ENCODE peak calls at places on chromosomes 3 and 15, in five cellular contexts. L is astrocyte of the spinal cord, W is dorsolateral prefrontal cortex, S is tibial nerve, Y is thoracic aorta. F is an unnamed sample.
A peak's percentile ranks its signal among the peaks of the same experiment; 100 is the strongest.

GRCh38 chr3:124811441-124811840 is 75.7 kb downstream of the ITGB5 start:
- DNase-seq in L (peak; percentile 73), W (no peak), S (no peak), Y (no peak), F (no peak)

GRCh38 chr15:90991587-90992285 is 2.6 kb downstream of the PRC1 start:
- DNase-seq in L (no peak), W (no peak), S (no peak), Y (no peak), F (no peak)

GRCh38 chr3:37922721-37923575 is 61.3 kb downstream of the CTDSPL start:
- DNase-seq in L (peak; percentile 50), W (peak; percentile 45), S (no peak), Y (no peak), F (peak; percentile 49)

GRCh38 chr3:100020876-100021644 is 93.2 kb downstream of the FILIP1L start:
- DNase-seq in L (no peak), W (no peak), S (no peak), Y (no peak), F (no peak)

GRCh38 chr3:94524102-94524922 is 461.5 kb downstream of the NSUN3 start:
- DNase-seq in L (no peak), W (no peak), S (no peak), Y (no peak), F (no peak)

GRCh38 chr15:67175643-67176071 is 78.8 kb downstream of the AAGAB start:
- DNase-seq in L (no peak), W (peak; percentile 40), S (no peak), Y (no peak), F (no peak)

GRCh38 chr15:67120839-67121540 is 55.6 kb downstream of the SMAD3 start:
- DNase-seq in L (peak; percentile 95), W (peak; percentile 46), S (peak; percentile 82), Y (peak; percentile 84), F (peak; percentile 72)

GRCh38 chr15:80450811-80451321 is 46.7 kb downstream of the ARNT2 start:
- DNase-seq in L (peak; percentile 92), W (no peak), S (no peak), Y (no peak), F (no peak)

GRCh38 chr3:182485306-182485705 is 308.0 kb upstream of the ATP11B start:
- DNase-seq in L (no peak), W (no peak), S (no peak), Y (no peak), F (no peak)

GRCh38 chr3:7953449-7954015 is 548.1 kb upstream of the LMCD1 start:
- DNase-seq in L (no peak), W (no peak), S (no peak), Y (no peak), F (no peak)

GRCh38 chr3:131957511-131957910 is 77.3 kb downstream of the CPNE4 start:
- DNase-seq in L (peak; percentile 25), W (no peak), S (no peak), Y (no peak), F (peak; percentile 1)

GRCh38 chr15:60444289-60444912 is 34.5 kb downstream of the ICE2 start:
- DNase-seq in L (peak; percentile 56), W (no peak), S (no peak), Y (no peak), F (peak; percentile 40)

GRCh38 chr15:58066042-58066867 is 744 bp upstream of the ALDH1A2 start:
- DNase-seq in L (peak; percentile 38), W (no peak), S (peak; percentile 25), Y (no peak), F (peak; percentile 11)

GRCh38 chr3:58215317-58216025 is 4.7 kb upstream of the DNASE1L3 start:
- DNase-seq in L (no peak), W (no peak), S (no peak), Y (no peak), F (no peak)

GRCh38 chr3:73605388-73605787 is 19.4 kb downstream of the PDZRN3 start:
- DNase-seq in L (peak; percentile 43), W (no peak), S (no peak), Y (no peak), F (peak; percentile 53)

GRCh38 chr15:51223771-51224229 is 114.6 kb downstream of the CYP19A1 start:
- DNase-seq in L (peak; percentile 77), W (no peak), S (no peak), Y (no peak), F (peak; percentile 89)

GRCh38 chr3:172355836-172356235 is 92.4 kb downstream of the GHSR start:
- DNase-seq in L (peak; percentile 96), W (no peak), S (no peak), Y (no peak), F (peak; percentile 91)

GRCh38 chr3:66411436-66411835 is 89.4 kb downstream of the LRIG1 start:
- DNase-seq in L (no peak), W (no peak), S (no peak), Y (no peak), F (no peak)

GRCh38 chr15:92061511-92062200 is 208.1 kb downstream of the SLCO3A1 start:
- DNase-seq in L (no peak), W (no peak), S (no peak), Y (no peak), F (no peak)
- TF ChIP-seq CTCF in L (no peak), W (no peak), S (no peak), Y (no peak), F (no peak)

GRCh38 chr3:55870576-55870975 is 383.5 kb upstream of the WNT5A start:
- DNase-seq in L (no peak), W (no peak), S (no peak), Y (no peak), F (no peak)
- TF ChIP-seq CTCF in L (no peak), W (no peak), S (no peak), Y (no peak), F (no peak)

GRCh38 chr3:49701388-49702077 is 12.2 kb downstream of the RNF123 start:
- DNase-seq in L (no peak), W (no peak), S (no peak), Y (no peak), F (no peak)
- TF ChIP-seq CTCF in L (peak; percentile 78), W (no peak), S (peak; percentile 10), Y (no peak), F (peak; percentile 79)

DNA sequence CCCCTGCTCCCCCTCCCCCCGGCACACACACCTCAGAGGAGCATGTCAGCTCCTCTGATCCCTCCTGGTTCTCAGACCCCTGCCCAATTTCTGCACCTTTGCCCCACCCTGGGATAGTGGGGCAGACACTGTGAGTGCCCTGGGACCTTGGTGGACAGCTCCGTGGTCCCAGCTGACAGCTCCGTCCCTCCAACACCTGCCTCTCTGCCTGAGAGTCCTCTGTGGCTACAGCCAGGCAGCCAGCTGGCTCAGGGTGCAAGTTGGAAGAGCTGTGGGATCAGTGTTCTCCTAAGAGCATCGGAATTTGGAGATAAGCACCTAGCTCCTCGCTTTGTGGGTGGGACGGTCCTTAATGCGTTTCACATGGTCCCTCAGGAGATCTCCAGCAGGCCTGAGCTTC is 43.7 kb upstream of the PGPEP1L start:
- DNase-seq in L (no peak), W (no peak), S (no peak), Y (no peak), F (no peak)
- TF ChIP-seq CTCF in L (no peak), W (no peak), S (no peak), Y (no peak), F (no peak)